ENCODE peak calls at places on chromosomes 4 and X, in seven cellular contexts. One of them, this sample, is unnamed.

GRCh38 chr4:145217339-145217738 is 37.0 kb upstream of the OTUD4 start:
- DNase-seq in H9: no peak
- DNase-seq in OCI-LY7: no peak
- DNase-seq in endothelial cell of umbilical vein: peak; percentile 10
- DNase-seq in Karpas-422: no peak
- DNase-seq in IMR-90: no peak
- DNase-seq in A549: no peak
- DNase-seq in this sample: no peak

GRCh38 chr4:1843852-1844251 is 12.1 kb downstream of the LETM1 start:
- DNase-seq in H9: no peak
- DNase-seq in OCI-LY7: no peak
- DNase-seq in endothelial cell of umbilical vein: no peak
- DNase-seq in Karpas-422: no peak
- DNase-seq in IMR-90: no peak
- DNase-seq in A549: no peak
- DNase-seq in this sample: no peak

GRCh38 chr4:104727643-104728042 is 232.9 kb upstream of the CXXC4 start:
- DNase-seq in H9: no peak
- DNase-seq in OCI-LY7: no peak
- DNase-seq in endothelial cell of umbilical vein: no peak
- DNase-seq in Karpas-422: no peak
- DNase-seq in IMR-90: no peak
- DNase-seq in A549: no peak
- DNase-seq in this sample: no peak

GRCh38 chr4:33551244-33551643 is 2693.1 kb downstream of the ARAP2 start:
- DNase-seq in H9: no peak
- DNase-seq in OCI-LY7: no peak
- DNase-seq in endothelial cell of umbilical vein: no peak
- DNase-seq in Karpas-422: no peak
- DNase-seq in IMR-90: no peak
- DNase-seq in A549: no peak
- DNase-seq in this sample: no peak

GRCh38 chr4:4913147-4913561 is 53.7 kb downstream of the MSX1 start:
- DNase-seq in H9: no peak
- DNase-seq in OCI-LY7: no peak
- DNase-seq in endothelial cell of umbilical vein: no peak
- DNase-seq in Karpas-422: no peak
- DNase-seq in IMR-90: no peak
- DNase-seq in A549: no peak
- DNase-seq in this sample: no peak

GRCh38 chr4:19971829-19972228 is 279.9 kb upstream of the SLIT2 start:
- DNase-seq in H9: no peak
- DNase-seq in OCI-LY7: no peak
- DNase-seq in endothelial cell of umbilical vein: peak; percentile 19
- DNase-seq in Karpas-422: no peak
- DNase-seq in IMR-90: peak; percentile 45
- DNase-seq in A549: no peak
- DNase-seq in this sample: no peak

GRCh38 chr4:79852305-79852730 is 220.7 kb downstream of the ANTXR2 start:
- DNase-seq in H9: peak; percentile 32
- DNase-seq in OCI-LY7: no peak
- DNase-seq in endothelial cell of umbilical vein: peak; percentile 63
- DNase-seq in Karpas-422: no peak
- DNase-seq in IMR-90: peak; percentile 81
- DNase-seq in A549: peak; percentile 4
- DNase-seq in this sample: no peak

GRCh38 chrX:3351287-3351686 is 4.8 kb upstream of the MXRA5 start:
- DNase-seq in H9: no peak
- DNase-seq in OCI-LY7: no peak
- DNase-seq in endothelial cell of umbilical vein: no peak
- DNase-seq in Karpas-422: no peak
- DNase-seq in IMR-90: no peak
- DNase-seq in A549: no peak
- DNase-seq in this sample: no peak

GRCh38 chr4:13766722-13767495 is 139.4 kb upstream of the BOD1L1 start:
- DNase-seq in H9: no peak
- DNase-seq in OCI-LY7: no peak
- DNase-seq in endothelial cell of umbilical vein: no peak
- DNase-seq in Karpas-422: no peak
- DNase-seq in IMR-90: no peak
- DNase-seq in A549: no peak
- DNase-seq in this sample: peak; percentile 35

GRCh38 chr4:161182913-161183312 is 980.9 kb downstream of the FSTL5 start:
- DNase-seq in H9: no peak
- DNase-seq in OCI-LY7: no peak
- DNase-seq in endothelial cell of umbilical vein: no peak
- DNase-seq in Karpas-422: no peak
- DNase-seq in IMR-90: no peak
- DNase-seq in A549: no peak
- DNase-seq in this sample: no peak

GRCh38 chr4:110610940-110611785 is 11.7 kb downstream of the PITX2 start:
- DNase-seq in H9: no peak
- DNase-seq in OCI-LY7: no peak
- DNase-seq in endothelial cell of umbilical vein: no peak
- DNase-seq in Karpas-422: no peak
- DNase-seq in IMR-90: no peak
- DNase-seq in A549: peak; percentile 60
- DNase-seq in this sample: no peak

GRCh38 chrX:130260316-130260715 is 8.4 kb downstream of the ZNF280C start:
- DNase-seq in H9: no peak
- DNase-seq in OCI-LY7: no peak
- DNase-seq in endothelial cell of umbilical vein: no peak
- DNase-seq in Karpas-422: no peak
- DNase-seq in IMR-90: peak; percentile 58
- DNase-seq in A549: no peak
- DNase-seq in this sample: no peak

GRCh38 chr4:120672558-120673147 is 249.9 kb downstream of the PRDM5 start:
- DNase-seq in H9: peak; percentile 41
- DNase-seq in OCI-LY7: no peak
- DNase-seq in endothelial cell of umbilical vein: no peak
- DNase-seq in Karpas-422: no peak
- DNase-seq in IMR-90: no peak
- DNase-seq in A549: no peak
- DNase-seq in this sample: no peak

GRCh38 chr4:37002625-37003024 is 241.9 kb upstream of the NWD2 start:
- DNase-seq in H9: no peak
- DNase-seq in OCI-LY7: no peak
- DNase-seq in endothelial cell of umbilical vein: no peak
- DNase-seq in Karpas-422: no peak
- DNase-seq in IMR-90: no peak
- DNase-seq in A549: no peak
- DNase-seq in this sample: no peak

GRCh38 chr4:1410491-1411325 is 4.5 kb upstream of the NKX1-1 start:
- DNase-seq in H9: peak; percentile 87
- DNase-seq in OCI-LY7: peak; percentile 38
- DNase-seq in endothelial cell of umbilical vein: peak; percentile 33
- DNase-seq in Karpas-422: peak; percentile 80
- DNase-seq in IMR-90: peak; percentile 16
- DNase-seq in A549: no peak
- DNase-seq in this sample: peak; percentile 29

GRCh38 chr4:181909368-181909767 is 333.8 kb upstream of the TENM3 start:
- DNase-seq in H9: no peak
- DNase-seq in OCI-LY7: no peak
- DNase-seq in endothelial cell of umbilical vein: no peak
- DNase-seq in Karpas-422: no peak
- DNase-seq in IMR-90: peak; percentile 91
- DNase-seq in A549: no peak
- DNase-seq in this sample: peak; percentile 94

GRCh38 chr4:84492737-84493091 is 6.4 kb downstream of the NKX6-1 start:
- DNase-seq in H9: no peak
- DNase-seq in OCI-LY7: no peak
- DNase-seq in endothelial cell of umbilical vein: no peak
- DNase-seq in Karpas-422: no peak
- DNase-seq in IMR-90: no peak
- DNase-seq in A549: no peak
- DNase-seq in this sample: no peak

GRCh38 chr4:99642725-99643489 is 14.7 kb downstream of the C4orf54 start:
- DNase-seq in H9: no peak
- DNase-seq in OCI-LY7: no peak
- DNase-seq in endothelial cell of umbilical vein: no peak
- DNase-seq in Karpas-422: no peak
- DNase-seq in IMR-90: no peak
- DNase-seq in A549: no peak
- DNase-seq in this sample: no peak

GRCh38 chr4:24024597-24024996 is 134.8 kb upstream of the PPARGC1A start:
- DNase-seq in H9: no peak
- DNase-seq in OCI-LY7: no peak
- DNase-seq in endothelial cell of umbilical vein: no peak
- DNase-seq in Karpas-422: no peak
- DNase-seq in IMR-90: peak; percentile 77
- DNase-seq in A549: no peak
- DNase-seq in this sample: no peak

DNA sequence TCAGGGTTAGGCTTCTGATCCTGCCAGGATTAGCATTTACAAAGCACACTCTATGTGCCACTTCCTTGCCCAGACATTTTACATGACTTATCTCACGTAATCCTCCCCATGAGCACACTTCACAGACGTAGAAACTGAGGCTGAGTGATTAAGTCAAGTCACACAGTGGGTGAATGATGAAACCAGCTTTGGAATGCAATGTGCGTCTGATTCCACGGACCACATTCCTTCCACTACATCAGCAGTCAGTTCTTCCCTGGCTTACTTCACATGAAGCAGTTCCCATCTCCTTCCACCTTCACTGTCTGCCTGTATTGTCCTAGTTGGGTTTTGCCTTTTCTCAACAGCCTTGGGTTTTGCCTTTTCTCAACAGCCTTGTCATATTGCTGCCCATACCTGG is 134.3 kb upstream of the PPARGC1A start:
- DNase-seq in H9: no peak
- DNase-seq in OCI-LY7: no peak
- DNase-seq in endothelial cell of umbilical vein: no peak
- DNase-seq in Karpas-422: no peak
- DNase-seq in IMR-90: peak; percentile 83
- DNase-seq in A549: no peak
- DNase-seq in this sample: no peak
- H3K4me2 ChIP-seq in H9: no peak overlapping the region
- H3K4me2 ChIP-seq in OCI-LY7: no peak overlapping the region
- H3K4me2 ChIP-seq in endothelial cell of umbilical vein: no peak overlapping the region
- H3K4me2 ChIP-seq in Karpas-422: no peak overlapping the region
- H3K4me2 ChIP-seq in IMR-90: peak overlapping the region; percentile 62
- H3K4me2 ChIP-seq in A549: no peak overlapping the region
- H3K4me2 ChIP-seq in this sample: no peak overlapping the region

DNA sequence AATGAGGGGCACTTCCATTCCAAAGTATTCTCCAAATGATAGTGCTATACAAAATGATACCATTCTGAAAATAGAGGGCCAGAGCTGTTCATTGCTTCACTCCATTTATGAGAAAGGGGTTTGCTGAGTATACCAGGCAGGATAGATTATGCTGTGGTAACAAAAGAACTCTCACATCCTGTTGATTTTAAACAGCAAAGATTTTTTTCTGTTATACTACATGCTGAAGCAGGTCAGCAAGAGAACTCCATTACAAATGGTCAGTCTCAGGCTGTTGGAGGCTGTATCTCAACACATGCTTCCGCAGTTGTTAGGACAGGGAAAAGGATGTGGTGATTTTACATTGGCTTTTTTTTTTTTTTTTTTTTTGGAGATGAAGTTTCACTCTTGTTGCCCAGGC is 13.7 kb upstream of the KLHL5 start:
- DNase-seq in H9: no peak
- DNase-seq in OCI-LY7: peak; percentile 37
- DNase-seq in endothelial cell of umbilical vein: peak; percentile 28
- DNase-seq in Karpas-422: peak; percentile 40
- DNase-seq in IMR-90: peak; percentile 26
- DNase-seq in A549: no peak
- DNase-seq in this sample: no peak
- H3K4me2 ChIP-seq in H9: no peak overlapping the region
- H3K4me2 ChIP-seq in OCI-LY7: peak overlapping the region; percentile 16
- H3K4me2 ChIP-seq in endothelial cell of umbilical vein: no peak overlapping the region
- H3K4me2 ChIP-seq in Karpas-422: peak overlapping the region; percentile 36
- H3K4me2 ChIP-seq in IMR-90: peak overlapping the region; percentile 68
- H3K4me2 ChIP-seq in A549: peak overlapping the region; percentile 73
- H3K4me2 ChIP-seq in this sample: no peak overlapping the region

DNA sequence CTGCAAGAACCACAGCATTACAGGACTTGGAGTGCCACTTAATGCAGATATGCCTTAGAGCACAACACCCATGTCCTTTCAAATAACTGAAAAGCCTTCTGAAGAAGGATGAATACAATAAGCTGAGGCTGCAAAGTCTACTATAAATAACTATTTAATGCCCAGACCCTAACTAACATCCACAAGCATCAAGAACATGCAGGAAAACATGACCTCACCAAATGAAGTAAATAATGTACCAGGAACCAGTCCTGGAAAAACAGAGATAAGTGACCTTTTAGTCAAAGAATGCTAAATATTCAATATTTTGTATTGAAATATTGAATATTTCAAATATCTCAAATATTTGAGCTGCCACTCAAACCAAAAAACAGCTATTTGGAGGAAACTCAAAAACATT is 16.9 kb downstream of the ACTRT1 start:
- DNase-seq in H9: no peak
- DNase-seq in OCI-LY7: no peak
- DNase-seq in endothelial cell of umbilical vein: peak; percentile 76
- DNase-seq in Karpas-422: no peak
- DNase-seq in IMR-90: no peak
- DNase-seq in A549: no peak
- DNase-seq in this sample: no peak
- H3K4me2 ChIP-seq in H9: no peak overlapping the region
- H3K4me2 ChIP-seq in OCI-LY7: no peak overlapping the region
- H3K4me2 ChIP-seq in endothelial cell of umbilical vein: no peak overlapping the region
- H3K4me2 ChIP-seq in Karpas-422: no peak overlapping the region
- H3K4me2 ChIP-seq in IMR-90: no peak overlapping the region
- H3K4me2 ChIP-seq in A549: no peak overlapping the region
- H3K4me2 ChIP-seq in this sample: no peak overlapping the region

GRCh38 chr4:108399610-108400265 is 220.6 kb upstream of the RPL34 start:
- DNase-seq in H9: no peak
- DNase-seq in OCI-LY7: no peak
- DNase-seq in endothelial cell of umbilical vein: no peak
- DNase-seq in Karpas-422: no peak
- DNase-seq in IMR-90: no peak
- DNase-seq in A549: no peak
- DNase-seq in this sample: no peak

GRCh38 chr4:108397850-108398249 is 222.5 kb upstream of the RPL34 start:
- DNase-seq in H9: no peak
- DNase-seq in OCI-LY7: no peak
- DNase-seq in endothelial cell of umbilical vein: no peak
- DNase-seq in Karpas-422: no peak
- DNase-seq in IMR-90: no peak
- DNase-seq in A549: no peak
- DNase-seq in this sample: no peak

GRCh38 chr4:108398326-108398725 is 222.1 kb upstream of the RPL34 start:
- DNase-seq in H9: no peak
- DNase-seq in OCI-LY7: no peak
- DNase-seq in endothelial cell of umbilical vein: no peak
- DNase-seq in Karpas-422: no peak
- DNase-seq in IMR-90: no peak
- DNase-seq in A549: no peak
- DNase-seq in this sample: peak; percentile 35

GRCh38 chr4:108400309-108400708 is 220.1 kb upstream of the RPL34 start:
- DNase-seq in H9: no peak
- DNase-seq in OCI-LY7: no peak
- DNase-seq in endothelial cell of umbilical vein: no peak
- DNase-seq in Karpas-422: no peak
- DNase-seq in IMR-90: no peak
- DNase-seq in A549: no peak
- DNase-seq in this sample: no peak

DNA sequence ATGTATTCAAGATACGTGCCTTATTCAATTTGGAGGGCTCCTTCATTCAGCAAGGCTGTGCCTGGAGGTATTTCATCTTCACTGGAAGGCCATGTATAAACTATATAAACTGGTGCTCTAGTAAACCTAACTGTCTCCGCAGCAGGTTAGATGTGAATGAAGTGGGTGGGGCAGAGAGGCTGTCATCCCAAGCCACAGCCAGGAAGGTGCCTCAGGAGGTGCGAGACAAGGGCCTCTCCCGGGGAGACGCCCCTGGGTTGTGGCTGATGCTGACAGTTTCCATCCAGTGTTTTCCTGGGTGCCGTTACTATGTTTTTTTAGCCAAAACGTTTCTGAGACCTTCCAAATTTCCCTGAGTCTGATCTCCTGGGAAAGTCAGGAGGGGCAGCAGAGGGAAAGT is 221.5 kb upstream of the RPL34 start:
- DNase-seq in H9: no peak
- DNase-seq in OCI-LY7: no peak
- DNase-seq in endothelial cell of umbilical vein: no peak
- DNase-seq in Karpas-422: no peak
- DNase-seq in IMR-90: no peak
- DNase-seq in A549: no peak
- DNase-seq in this sample: no peak
- H3K4me2 ChIP-seq in H9: no peak overlapping the region
- H3K4me2 ChIP-seq in OCI-LY7: no peak overlapping the region
- H3K4me2 ChIP-seq in endothelial cell of umbilical vein: no peak overlapping the region
- H3K4me2 ChIP-seq in Karpas-422: no peak overlapping the region
- H3K4me2 ChIP-seq in IMR-90: no peak overlapping the region
- H3K4me2 ChIP-seq in A549: no peak overlapping the region
- H3K4me2 ChIP-seq in this sample: no peak overlapping the region

This sample was measured in mammary epithelial cell.